ENCODE peak calls at places on chromosomes 2 and 18, in nine cellular contexts. One of them, this sample, is unnamed.

GRCh38 chr2:239305222-239305575 is 95.6 kb downstream of the HDAC4 start:
- DNase-seq in IMR-90: no peak
- DNase-seq in vagina: no peak
- DNase-seq in mammary epithelial cell: no peak
- DNase-seq in esophagus squamous epithelium: no peak
- DNase-seq in right lobe of liver: peak; percentile 11
- DNase-seq in lower lobe of right lung: no peak
- DNase-seq in testis: peak; percentile 56
- DNase-seq in HL-60: no peak
- DNase-seq in this sample: no peak

GRCh38 chr2:226984461-226985226 is 148.8 kb downstream of the RHBDD1 start:
- DNase-seq in IMR-90: no peak
- DNase-seq in vagina: no peak
- DNase-seq in mammary epithelial cell: no peak
- DNase-seq in esophagus squamous epithelium: no peak
- DNase-seq in right lobe of liver: no peak
- DNase-seq in lower lobe of right lung: no peak
- DNase-seq in testis: no peak
- DNase-seq in HL-60: no peak
- DNase-seq in this sample: no peak

GRCh38 chr18:21164746-21165145 is 53.1 kb upstream of the ROCK1 start:
- DNase-seq in IMR-90: no peak
- DNase-seq in vagina: no peak
- DNase-seq in mammary epithelial cell: no peak
- DNase-seq in esophagus squamous epithelium: no peak
- DNase-seq in right lobe of liver: no peak
- DNase-seq in lower lobe of right lung: no peak
- DNase-seq in testis: no peak
- DNase-seq in HL-60: no peak
- DNase-seq in this sample: no peak

GRCh38 chr2:11852526-11853196 is 106.2 kb downstream of the LPIN1 start:
- DNase-seq in IMR-90: no peak
- DNase-seq in vagina: no peak
- DNase-seq in mammary epithelial cell: no peak
- DNase-seq in esophagus squamous epithelium: no peak
- DNase-seq in right lobe of liver: no peak
- DNase-seq in lower lobe of right lung: no peak
- DNase-seq in testis: no peak
- DNase-seq in HL-60: peak; percentile 36
- DNase-seq in this sample: no peak

GRCh38 chr2:106142683-106143082 is 51.4 kb downstream of the UXS1 start:
- DNase-seq in IMR-90: peak; percentile 35
- DNase-seq in vagina: no peak
- DNase-seq in mammary epithelial cell: peak; percentile 38
- DNase-seq in esophagus squamous epithelium: no peak
- DNase-seq in right lobe of liver: no peak
- DNase-seq in lower lobe of right lung: no peak
- DNase-seq in testis: no peak
- DNase-seq in HL-60: no peak
- DNase-seq in this sample: no peak

GRCh38 chr2:111667542-111668273 is 216.3 kb downstream of the ANAPC1 start:
- DNase-seq in IMR-90: peak; percentile 81
- DNase-seq in vagina: peak; percentile 70
- DNase-seq in mammary epithelial cell: peak; percentile 60
- DNase-seq in esophagus squamous epithelium: no peak
- DNase-seq in right lobe of liver: no peak
- DNase-seq in lower lobe of right lung: no peak
- DNase-seq in testis: no peak
- DNase-seq in HL-60: peak; percentile 63
- DNase-seq in this sample: no peak

GRCh38 chr2:229104863-229105468 is 166.1 kb downstream of the PID1 start:
- DNase-seq in IMR-90: no peak
- DNase-seq in vagina: no peak
- DNase-seq in mammary epithelial cell: no peak
- DNase-seq in esophagus squamous epithelium: no peak
- DNase-seq in right lobe of liver: no peak
- DNase-seq in lower lobe of right lung: no peak
- DNase-seq in testis: no peak
- DNase-seq in HL-60: no peak
- DNase-seq in this sample: no peak

GRCh38 chr2:176272870-176273269 is 3.6 kb downstream of the MTX2 start:
- DNase-seq in IMR-90: no peak
- DNase-seq in vagina: no peak
- DNase-seq in mammary epithelial cell: no peak
- DNase-seq in esophagus squamous epithelium: no peak
- DNase-seq in right lobe of liver: no peak
- DNase-seq in lower lobe of right lung: no peak
- DNase-seq in testis: no peak
- DNase-seq in HL-60: no peak
- DNase-seq in this sample: no peak

GRCh38 chr2:241001413-241002274 is 3.2 kb downstream of the SNED1 start:
- DNase-seq in IMR-90: no peak
- DNase-seq in vagina: no peak
- DNase-seq in mammary epithelial cell: no peak
- DNase-seq in esophagus squamous epithelium: no peak
- DNase-seq in right lobe of liver: no peak
- DNase-seq in lower lobe of right lung: no peak
- DNase-seq in testis: peak; percentile 12
- DNase-seq in HL-60: no peak
- DNase-seq in this sample: no peak

GRCh38 chr2:236114959-236115358 is 53.2 kb downstream of the GBX2 start:
- DNase-seq in IMR-90: no peak
- DNase-seq in vagina: no peak
- DNase-seq in mammary epithelial cell: no peak
- DNase-seq in esophagus squamous epithelium: no peak
- DNase-seq in right lobe of liver: no peak
- DNase-seq in lower lobe of right lung: no peak
- DNase-seq in testis: no peak
- DNase-seq in HL-60: no peak
- DNase-seq in this sample: no peak

GRCh38 chr2:85756822-85757435 is 3.1 kb downstream of the ATOH8 start:
- DNase-seq in IMR-90: no peak
- DNase-seq in vagina: no peak
- DNase-seq in mammary epithelial cell: no peak
- DNase-seq in esophagus squamous epithelium: no peak
- DNase-seq in right lobe of liver: peak; percentile 50
- DNase-seq in lower lobe of right lung: no peak
- DNase-seq in testis: no peak
- DNase-seq in HL-60: no peak
- DNase-seq in this sample: no peak

GRCh38 chr2:237475704-237476107 is 11.3 kb upstream of the MLPH start:
- DNase-seq in IMR-90: peak; percentile 60
- DNase-seq in vagina: no peak
- DNase-seq in mammary epithelial cell: peak; percentile 74
- DNase-seq in esophagus squamous epithelium: no peak
- DNase-seq in right lobe of liver: no peak
- DNase-seq in lower lobe of right lung: peak; percentile 79
- DNase-seq in testis: no peak
- DNase-seq in HL-60: no peak
- DNase-seq in this sample: peak; percentile 76
- H3K4me3 ChIP-seq in IMR-90: peak overlapping the region; percentile 43
- H3K4me3 ChIP-seq in vagina: peak overlapping the region; percentile 79
- H3K4me3 ChIP-seq in mammary epithelial cell: peak overlapping the region; percentile 51
- H3K4me3 ChIP-seq in esophagus squamous epithelium: peak overlapping the region; percentile 56
- H3K4me3 ChIP-seq in right lobe of liver: peak overlapping the region; percentile 75
- H3K4me3 ChIP-seq in lower lobe of right lung: peak overlapping the region; percentile 65
- H3K4me3 ChIP-seq in testis: peak overlapping the region; percentile 77
- H3K4me3 ChIP-seq in HL-60: peak overlapping the region; percentile 50
- H3K4me3 ChIP-seq in this sample: peak overlapping the region; percentile 54

DNA sequence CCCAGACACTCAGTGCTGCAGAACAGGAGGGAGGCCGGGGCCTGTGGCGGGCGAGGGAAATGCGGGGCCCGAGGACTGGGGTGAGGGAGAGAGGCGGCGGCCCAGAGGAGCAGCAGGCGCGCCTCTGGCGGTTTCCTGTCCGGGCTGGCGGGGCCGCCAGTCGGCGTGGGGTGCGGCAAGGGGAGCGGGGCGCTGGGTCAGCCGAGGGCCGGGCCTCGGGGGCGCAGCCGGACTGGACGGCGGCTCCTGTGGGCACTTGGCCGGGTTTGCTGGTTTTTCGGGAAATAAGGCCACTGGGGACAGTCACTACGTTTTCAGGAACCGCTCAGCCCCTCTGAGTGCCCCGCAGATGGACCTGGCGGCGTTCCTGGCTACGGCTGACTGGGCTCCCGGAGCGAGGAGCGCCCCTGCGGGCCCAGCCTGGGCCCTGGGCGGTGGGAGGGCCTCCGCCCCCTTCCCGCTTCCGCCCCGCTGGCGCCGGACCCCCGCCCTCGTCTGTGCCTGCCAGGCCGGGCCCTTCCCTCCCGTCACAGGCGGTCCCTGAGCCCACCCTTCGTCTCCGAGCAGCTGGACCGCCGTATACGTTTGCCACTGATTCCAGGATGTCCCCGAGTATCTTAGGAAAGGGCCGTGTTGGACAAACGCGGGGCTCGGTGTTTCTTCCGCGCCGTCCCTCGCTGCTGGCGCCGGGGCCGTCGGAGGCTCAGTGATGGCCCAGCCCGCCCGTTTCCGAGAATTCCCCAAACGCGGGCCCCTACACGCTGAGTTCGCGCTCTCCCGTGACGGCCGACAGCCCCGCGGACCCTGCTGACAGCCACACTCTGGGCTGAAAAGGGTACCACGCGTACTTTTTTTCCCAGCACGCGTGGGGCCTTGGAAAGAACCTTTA is 84.6 kb downstream of the FAM210A start:
- DNase-seq in IMR-90: no peak
- DNase-seq in vagina: no peak
- DNase-seq in mammary epithelial cell: no peak
- DNase-seq in esophagus squamous epithelium: no peak
- DNase-seq in right lobe of liver: peak; percentile 41
- DNase-seq in lower lobe of right lung: no peak
- DNase-seq in testis: peak; percentile 23
- DNase-seq in HL-60: no peak
- DNase-seq in this sample: peak; percentile 85
- H3K27me3 ChIP-seq in IMR-90: peaks cover 33% of the 10 kb centered on the region
- H3K27me3 ChIP-seq in vagina: no peaks in the 10 kb centered on the region
- H3K27me3 ChIP-seq in mammary epithelial cell: peaks cover 2% of the 10 kb centered on the region
- H3K27me3 ChIP-seq in esophagus squamous epithelium: peaks cover 3% of the 10 kb centered on the region
- H3K27me3 ChIP-seq in right lobe of liver: no peaks in the 10 kb centered on the region
- H3K27me3 ChIP-seq in lower lobe of right lung: peaks cover 8% of the 10 kb centered on the region
- H3K27me3 ChIP-seq in testis: no peaks in the 10 kb centered on the region
- H3K27me3 ChIP-seq in HL-60: no peaks in the 10 kb centered on the region
- H3K27me3 ChIP-seq in this sample: peaks cover 26% of the 10 kb centered on the region

GRCh38 chr2:69159988-69160387 is 147.0 kb downstream of the ANTXR1 start:
- DNase-seq in IMR-90: no peak
- DNase-seq in vagina: no peak
- DNase-seq in mammary epithelial cell: peak; percentile 69
- DNase-seq in esophagus squamous epithelium: no peak
- DNase-seq in right lobe of liver: no peak
- DNase-seq in lower lobe of right lung: no peak
- DNase-seq in testis: no peak
- DNase-seq in HL-60: no peak
- DNase-seq in this sample: no peak
- TF ChIP-seq CTCF in IMR-90: no peak
- TF ChIP-seq CTCF in vagina: no peak
- TF ChIP-seq CTCF in mammary epithelial cell: peak; percentile 80
- TF ChIP-seq CTCF in esophagus squamous epithelium: peak; percentile 60
- TF ChIP-seq CTCF in right lobe of liver: no peak
- TF ChIP-seq CTCF in lower lobe of right lung: no peak
- TF ChIP-seq CTCF in testis: no peak
- TF ChIP-seq CTCF in HL-60: no peak
- TF ChIP-seq CTCF in this sample: no peak

DNA sequence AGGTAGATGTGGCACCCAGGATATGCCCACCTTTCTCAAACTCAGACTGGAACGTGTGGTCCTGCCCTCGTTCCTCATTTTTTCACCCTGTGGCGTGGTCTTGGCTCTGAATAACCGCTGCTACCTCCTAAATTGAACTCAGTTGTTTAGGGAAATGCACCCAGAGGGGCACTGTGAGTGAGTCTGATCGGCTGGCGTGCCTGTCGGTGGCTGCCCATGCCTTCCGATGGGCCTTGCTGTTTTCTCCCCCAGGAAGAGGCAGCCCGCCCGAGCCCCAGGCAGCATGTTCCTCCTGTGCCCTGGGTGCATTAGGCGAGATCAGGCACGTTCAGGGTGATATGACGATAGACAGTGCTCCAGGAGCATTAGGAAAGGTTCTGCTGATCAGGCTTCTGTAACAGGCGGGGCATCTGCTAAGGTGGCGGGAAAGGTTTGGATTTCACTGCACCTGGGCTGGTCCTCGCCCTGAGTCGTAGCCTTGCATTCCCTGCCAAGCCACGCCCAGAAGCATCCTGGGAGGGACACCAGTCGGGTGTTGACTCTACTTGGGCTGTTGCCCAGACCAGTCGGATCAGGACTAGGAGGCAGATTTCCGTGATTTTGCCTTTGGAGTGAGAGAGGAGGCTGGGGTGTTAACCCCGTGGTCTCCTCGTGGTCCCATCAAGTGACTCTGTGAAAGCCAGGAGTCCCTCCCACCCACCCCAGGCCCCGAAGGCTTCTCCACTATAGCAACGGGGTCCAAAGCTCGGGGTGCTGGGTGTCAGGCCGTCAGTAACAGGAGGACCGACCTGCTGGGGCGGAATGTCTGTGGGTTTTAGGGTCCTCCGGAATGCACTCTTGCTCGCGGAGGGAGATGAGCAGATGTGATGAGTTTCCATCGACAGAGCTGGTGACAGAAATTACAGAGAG is 75.1 kb downstream of the SH3BP4 start:
- DNase-seq in IMR-90: peak; percentile 60
- DNase-seq in vagina: no peak
- DNase-seq in mammary epithelial cell: peak; percentile 99
- DNase-seq in esophagus squamous epithelium: no peak
- DNase-seq in right lobe of liver: peak; percentile 92
- DNase-seq in lower lobe of right lung: peak; percentile 76
- DNase-seq in testis: peak; percentile 84
- DNase-seq in HL-60: no peak
- DNase-seq in this sample: peak; percentile 65
- H3K4me3 ChIP-seq in IMR-90: no peak overlapping the region
- H3K4me3 ChIP-seq in vagina: no peak overlapping the region
- H3K4me3 ChIP-seq in mammary epithelial cell: peak overlapping the region; percentile 35
- H3K4me3 ChIP-seq in esophagus squamous epithelium: peak overlapping the region; percentile 16
- H3K4me3 ChIP-seq in right lobe of liver: no peak overlapping the region
- H3K4me3 ChIP-seq in lower lobe of right lung: no peak overlapping the region
- H3K4me3 ChIP-seq in testis: no peak overlapping the region
- H3K4me3 ChIP-seq in HL-60: no peak overlapping the region
- H3K4me3 ChIP-seq in this sample: no peak overlapping the region

GRCh38 chr18:78814321-78814720 is 165.3 kb upstream of the SALL3 start:
- DNase-seq in IMR-90: no peak
- DNase-seq in vagina: no peak
- DNase-seq in mammary epithelial cell: no peak
- DNase-seq in esophagus squamous epithelium: no peak
- DNase-seq in right lobe of liver: no peak
- DNase-seq in lower lobe of right lung: no peak
- DNase-seq in testis: no peak
- DNase-seq in HL-60: no peak
- DNase-seq in this sample: peak; percentile 47
- H3K27me3 ChIP-seq in IMR-90: no peaks in the 10 kb centered on the region
- H3K27me3 ChIP-seq in vagina: no peaks in the 10 kb centered on the region
- H3K27me3 ChIP-seq in mammary epithelial cell: no peaks in the 10 kb centered on the region
- H3K27me3 ChIP-seq in esophagus squamous epithelium: no peaks in the 10 kb centered on the region
- H3K27me3 ChIP-seq in right lobe of liver: no peaks in the 10 kb centered on the region
- H3K27me3 ChIP-seq in lower lobe of right lung: peaks cover 6% of the 10 kb centered on the region
- H3K27me3 ChIP-seq in testis: no peaks in the 10 kb centered on the region
- H3K27me3 ChIP-seq in HL-60: peaks cover 14% of the 10 kb centered on the region
- H3K27me3 ChIP-seq in this sample: peaks cover 60% of the 10 kb centered on the region

This sample was measured in left lung.